ENCODE peak calls at places on chromosomes 6 and 20, in four cellular contexts. X, J, Z and P are unnamed samples. For H3K4me1, the result is how much of the 10 kb centered on the place peaks cover.

GRCh38 chr20:49766979-49767419 is 45.6 kb upstream of the SLC9A8 start:
- DNase-seq in Z (peak), X (no peak), J (no peak), P (no peak)

GRCh38 chr6:43129434-43130194 is 41.5 kb upstream of the SRF start:
- DNase-seq in J (no peak), X (peak), Z (peak), P (no peak)

GRCh38 chr6:43491750-43492661 is 14.6 kb downstream of the TJAP1 start:
- DNase-seq in X (peak), J (peak), Z (no peak), P (no peak)

GRCh38 chr20:47792021-47792618 is 6.8 kb upstream of the SULF2 start:
- DNase-seq in X (peak), J (peak), Z (peak), P (no peak)

GRCh38 chr20:13223731-13224130 is 2.7 kb downstream of the ISM1 start:
- DNase-seq in Z (no peak), X (no peak), J (no peak), P (no peak)

GRCh38 chr20:37230200-37230599 is 31.4 kb downstream of the GHRH start:
- DNase-seq in J (no peak), Z (no peak), X (no peak), P (no peak)

GRCh38 chr20:32344835-32345506 is 13.2 kb upstream of the ASXL1 start:
- DNase-seq in Z (no peak), X (no peak), J (no peak), P (no peak)

GRCh38 chr6:31621991-31622390 is 1.5 kb downstream of the PRRC2A start:
- DNase-seq in Z (no peak), J (no peak), X (no peak), P (no peak)

GRCh38 chr20:51869002-51869401 is 66.7 kb upstream of the SALL4 start:
- DNase-seq in Z (no peak), J (no peak), X (no peak), P (no peak)

GRCh38 chr6:29926081-29926794 is 16.1 kb upstream of the HLA-A start:
- DNase-seq in J (no peak), X (peak), Z (no peak), P (no peak)
- H3K4me3 ChIP-seq in J (peak), X (peak), Z (peak), P (peak)

DNA sequence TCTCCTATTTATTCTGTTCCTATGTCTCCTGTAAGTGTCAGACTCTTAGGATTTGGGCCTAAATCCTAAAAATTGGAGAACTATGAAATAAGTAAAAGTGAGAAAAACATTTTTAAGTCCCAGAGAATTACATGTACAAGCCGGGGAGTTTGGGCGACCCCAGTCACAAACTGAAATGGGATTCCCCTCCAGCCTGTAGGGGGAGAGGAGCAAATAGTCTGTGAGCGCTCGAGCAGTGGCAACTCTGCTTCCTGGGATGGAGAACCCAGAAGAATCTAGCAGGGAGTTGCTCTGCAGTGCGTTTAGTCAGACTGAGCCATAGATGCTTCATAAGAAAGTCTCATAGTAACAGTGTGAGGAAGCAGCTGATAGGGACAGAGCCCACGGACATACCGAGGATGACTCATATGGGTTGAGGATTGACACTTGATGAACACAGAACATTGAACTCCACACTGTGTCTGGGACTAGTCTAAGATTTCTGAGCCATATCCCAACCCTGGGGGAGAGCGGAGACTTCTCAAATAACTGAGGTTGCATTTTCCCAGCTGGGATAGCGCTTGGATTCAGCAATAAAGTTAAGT is 437.2 kb downstream of the BCKDHB start:
- DNase-seq in Z (no peak), X (no peak), J (no peak), P (no peak)
- H3K4me1 ChIP-seq in Z (under half), X (under half), J (under half), P (under half)

DNA sequence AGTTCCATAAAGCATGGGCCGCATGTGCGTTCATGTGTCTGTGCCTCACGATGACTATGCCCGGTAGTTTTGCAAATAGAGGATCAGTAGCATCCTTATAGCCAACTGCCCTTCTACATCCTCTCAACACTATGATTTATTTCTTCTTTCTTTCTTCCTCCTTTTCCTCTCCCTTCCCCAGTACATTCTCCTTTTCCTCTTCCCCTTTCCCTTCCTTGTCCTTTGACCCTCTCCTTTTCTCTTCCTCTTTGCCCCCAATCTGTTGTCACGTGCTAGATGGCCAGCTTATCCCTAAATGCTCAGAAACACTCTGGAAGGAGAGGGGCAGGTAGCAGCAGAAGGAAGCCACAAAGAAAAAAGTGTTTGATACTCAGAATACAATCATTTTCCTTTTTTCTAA is 20.2 kb upstream of the ADGRF1 start:
- DNase-seq in Z (no peak), J (no peak), X (no peak), P (no peak)
- H3K4me3 ChIP-seq in Z (no peak), J (no peak), X (no peak), P (no peak)

DNA sequence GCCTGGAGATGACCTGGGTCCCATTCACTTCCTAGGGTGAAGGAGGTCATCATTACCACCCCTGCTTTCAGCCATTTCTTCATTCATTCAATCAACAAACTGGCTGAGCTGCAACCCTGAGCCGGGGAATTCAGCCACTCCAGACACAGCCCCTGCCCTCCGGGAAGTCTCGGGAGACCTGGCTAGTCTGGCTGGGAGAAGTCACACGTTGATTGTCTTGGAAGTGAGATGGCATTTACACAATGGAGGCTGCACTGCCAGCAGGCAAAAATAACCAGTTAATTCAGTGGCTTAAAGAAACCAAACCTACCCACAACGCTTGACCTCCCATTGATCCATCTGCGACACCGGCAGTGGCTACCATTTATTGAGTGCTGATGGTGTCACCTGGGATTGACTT is 2.0 kb upstream of the PMEPA1 start:
- DNase-seq in J (no peak), X (no peak), Z (no peak), P (no peak)
- H3K4me1 ChIP-seq in J (under half), X (under half), Z (half or more), P (under half)

DNA sequence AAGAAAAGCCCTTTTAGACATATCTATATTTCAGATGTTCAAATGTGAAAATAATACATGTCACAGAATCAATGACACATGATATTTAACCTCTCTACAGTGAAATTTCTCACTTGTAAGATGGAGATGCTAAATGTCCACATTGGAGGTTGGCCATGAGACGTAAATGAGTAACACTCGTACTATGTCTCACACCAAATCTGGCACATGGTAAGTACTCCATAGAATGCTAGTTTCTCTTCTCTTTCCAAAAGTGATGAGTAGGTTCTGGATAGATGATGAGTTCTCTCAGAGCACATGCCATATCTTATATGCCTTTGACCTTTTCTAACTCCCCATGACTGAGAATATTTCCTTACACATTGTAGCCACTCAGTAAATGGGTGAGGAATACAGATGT is 17.7 kb downstream of the GFOD1 start:
- DNase-seq in X (no peak), J (no peak), Z (no peak), P (no peak)
- H3K4me3 ChIP-seq in X (no peak), J (no peak), Z (no peak), P (no peak)

GRCh38 chr20:61442718-61443117 is 190.7 kb downstream of the CDH4 start:
- DNase-seq in X (no peak), Z (no peak), J (no peak), P (no peak)

GRCh38 chr20:61442075-61442670 is 190.1 kb downstream of the CDH4 start:
- DNase-seq in Z (no peak), X (no peak), J (no peak), P (no peak)

GRCh38 chr20:61441537-61441936 is 189.5 kb downstream of the CDH4 start:
- DNase-seq in Z (no peak), X (no peak), J (no peak), P (no peak)

GRCh38 chr20:61439251-61439650 is 187.2 kb downstream of the CDH4 start:
- DNase-seq in J (no peak), X (no peak), Z (no peak), P (no peak)

DNA sequence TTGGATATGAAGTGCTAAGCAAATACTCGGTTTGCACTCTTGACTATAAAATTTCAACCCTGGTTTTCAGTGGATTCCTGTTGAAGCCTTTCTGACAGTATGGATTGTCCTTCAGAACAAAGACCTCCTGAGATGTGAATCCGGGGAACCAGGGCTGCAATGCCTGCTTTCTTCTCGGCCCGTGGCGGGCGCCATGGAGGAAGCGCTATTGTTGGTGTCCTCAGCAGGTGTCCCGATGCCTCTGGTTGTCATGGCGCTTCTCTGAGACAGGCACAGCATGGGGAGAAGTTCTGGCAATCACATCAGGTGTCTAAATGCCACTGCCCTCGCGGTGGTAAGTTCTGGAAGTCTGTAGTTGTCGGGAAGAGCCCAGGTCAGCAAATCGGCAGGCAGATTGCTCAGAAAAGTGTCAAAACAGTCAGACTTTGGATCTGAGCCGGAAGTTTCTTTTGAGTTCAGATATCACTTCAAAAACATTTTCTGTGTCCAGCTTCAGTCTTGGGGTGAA is 188.5 kb downstream of the CDH4 start:
- DNase-seq in X (no peak), J (no peak), Z (no peak), P (no peak)
- H3K4me1 ChIP-seq in X (under half), J (under half), Z (under half), P (under half)

DNA sequence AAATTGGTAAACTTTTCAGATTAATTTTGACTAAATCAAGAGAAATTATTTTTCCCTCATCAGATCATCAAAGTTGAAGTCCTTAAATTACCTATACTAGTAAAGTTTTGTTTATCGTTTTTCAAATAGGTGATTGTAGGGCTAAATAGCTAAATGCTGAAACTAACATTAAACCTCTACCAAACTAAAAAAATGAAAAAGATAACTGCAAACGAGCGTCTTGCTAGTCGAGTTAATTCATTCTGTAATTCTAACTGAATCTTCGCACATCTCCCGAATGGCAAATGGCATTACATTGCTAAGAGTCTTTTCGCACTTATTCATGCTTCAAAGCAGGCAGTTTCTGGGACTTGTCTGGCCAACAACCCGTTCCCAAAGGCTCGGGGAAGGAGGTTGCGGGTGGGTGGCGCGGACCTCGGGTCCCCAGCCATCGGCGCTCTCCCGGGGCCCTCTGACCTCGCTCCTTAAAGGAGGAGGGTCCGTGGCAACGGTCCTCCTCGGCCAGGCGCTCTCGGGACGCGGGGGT is 43.8 kb downstream of the POPDC3 start:
- DNase-seq in Z (no peak), J (no peak), X (peak), P (no peak)
- H3K4me3 ChIP-seq in Z (peak), J (peak), X (peak), P (peak)

DNA sequence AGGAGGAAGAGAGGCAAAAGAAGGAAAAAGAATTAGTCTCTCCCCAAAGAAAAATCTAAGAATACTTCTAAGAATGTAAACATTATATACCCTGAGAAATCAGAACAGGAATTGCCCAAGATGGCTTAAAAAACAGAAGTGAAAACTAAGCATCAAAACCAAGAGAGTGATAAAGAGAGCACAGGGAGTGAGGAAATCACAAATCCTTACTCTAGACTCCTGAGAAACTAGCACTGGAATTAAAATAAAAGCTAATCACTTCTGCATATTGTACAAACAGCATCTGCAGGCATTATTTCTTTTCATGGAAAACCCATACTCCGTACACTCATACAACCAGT is 285.7 kb downstream of the BTBD9 start:
- DNase-seq in X (no peak), J (no peak), Z (no peak), P (no peak)
- H3K4me1 ChIP-seq in X (under half), J (under half), Z (under half), P (under half)